ENCODE peak calls at places on chromosomes 6 and 20, in five cellular contexts. D is cardiac muscle cell, U is BE2C, E is heart right ventricle, Q is NT2/D1. W is an unnamed sample.
A peak's percentile ranks its signal among the peaks of the same experiment; 100 is the strongest.

GRCh38 chr6:13397359-13398080 is 69.2 kb upstream of the TBC1D7 start:
- DNase-seq in Q (no peak), U (no peak), E (no peak), D (no peak), W (no peak)

GRCh38 chr6:83119742-83120300 is 52.4 kb downstream of the DOP1A start:
- DNase-seq in Q (no peak), E (no peak), U (no peak), D (no peak), W (no peak)

GRCh38 chr6:116229287-116229913 is 24.5 kb downstream of the TSPYL4 start:
- DNase-seq in U (peak; percentile 97), D (peak; percentile 79), E (peak; percentile 91), Q (no peak), W (no peak)

GRCh38 chr6:56650191-56650590 is 7.5 kb upstream of the DST start:
- DNase-seq in U (no peak), E (no peak), Q (no peak), D (no peak), W (no peak)

GRCh38 chr6:144327081-144327480 is 41.9 kb downstream of the UTRN start:
- DNase-seq in Q (no peak), U (no peak), D (no peak), E (no peak), W (no peak)

GRCh38 chr6:152130441-152130840 is 323.0 kb downstream of the ESR1 start:
- DNase-seq in U (no peak), D (no peak), E (no peak), Q (no peak), W (no peak)

GRCh38 chr6:139060332-139060731 is 31.8 kb downstream of the ABRACL start:
- DNase-seq in D (no peak), U (no peak), Q (no peak), E (no peak), W (no peak)

GRCh38 chr20:51828762-51829161 is 26.4 kb upstream of the SALL4 start:
- DNase-seq in E (no peak), D (no peak), U (no peak), Q (peak; percentile 20), W (no peak)

GRCh38 chr6:27280540-27281000 is 31.5 kb downstream of the POM121L2 start:
- DNase-seq in U (no peak), D (no peak), E (no peak), Q (no peak), W (no peak)

GRCh38 chr6:53439556-53439955 is 90.8 kb upstream of the ELOVL5 start:
- DNase-seq in E (no peak), U (no peak), Q (no peak), D (no peak), W (no peak)

GRCh38 chr20:51575486-51575885 is 33.0 kb upstream of the NFATC2 start:
- DNase-seq in D (no peak), E (no peak), U (no peak), Q (no peak), W (no peak)

GRCh38 chr20:23396961-23397620 is 24.2 kb downstream of the NAPB start:
- DNase-seq in U (no peak), D (no peak), Q (no peak), E (no peak), W (no peak)

GRCh38 chr6:143007626-143008025 is 53.1 kb upstream of the AIG1 start:
- DNase-seq in E (no peak), Q (no peak), U (no peak), D (no peak), W (no peak)

DNA sequence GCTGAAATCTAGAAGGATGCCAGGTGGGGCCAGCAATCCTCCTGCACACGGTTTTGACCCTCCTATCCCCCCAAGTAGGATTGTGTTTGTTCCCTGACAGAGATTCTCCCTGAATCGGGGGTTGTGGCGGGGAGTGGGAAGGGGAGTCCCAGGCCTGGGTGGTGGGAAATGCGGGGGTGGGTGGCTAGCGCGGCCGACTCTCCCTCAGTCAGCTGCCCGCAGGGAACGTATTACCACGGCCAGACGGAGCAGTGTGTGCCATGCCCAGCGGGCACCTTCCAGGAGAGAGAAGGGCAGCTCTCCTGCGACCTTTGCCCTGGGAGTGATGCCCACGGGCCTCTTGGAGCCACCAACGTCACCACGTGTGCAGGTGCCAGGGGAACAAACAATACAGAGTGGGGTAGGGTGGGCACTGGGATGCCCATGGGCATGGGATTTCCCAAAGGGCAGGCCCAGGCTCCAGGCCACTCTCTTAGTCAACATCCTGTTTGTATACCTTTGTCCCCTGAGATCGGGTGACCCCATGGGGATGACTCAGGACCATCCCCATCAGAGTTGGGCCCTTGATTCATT is 16.1 kb upstream of the ZNF76 start:
- DNase-seq in Q (no peak), D (no peak), U (no peak), E (no peak), W (no peak)
- H3K27me3 ChIP-seq in Q (no peaks in the 10 kb centered on the region), D (no peaks in the 10 kb centered on the region), U (no peaks in the 10 kb centered on the region), E (no peaks in the 10 kb centered on the region), W (no peaks in the 10 kb centered on the region)

GRCh38 chr20:61868466-61869090 is 197.1 kb downstream of the TAF4 start:
- DNase-seq in U (no peak), Q (no peak), E (no peak), D (no peak), W (no peak)
- H3K27me3 ChIP-seq in U (no peaks in the 10 kb centered on the region), Q (peaks cover 89% of the 10 kb centered on the region), E (peaks cover 48% of the 10 kb centered on the region), D (no peaks in the 10 kb centered on the region), W (no peaks in the 10 kb centered on the region)

DNA sequence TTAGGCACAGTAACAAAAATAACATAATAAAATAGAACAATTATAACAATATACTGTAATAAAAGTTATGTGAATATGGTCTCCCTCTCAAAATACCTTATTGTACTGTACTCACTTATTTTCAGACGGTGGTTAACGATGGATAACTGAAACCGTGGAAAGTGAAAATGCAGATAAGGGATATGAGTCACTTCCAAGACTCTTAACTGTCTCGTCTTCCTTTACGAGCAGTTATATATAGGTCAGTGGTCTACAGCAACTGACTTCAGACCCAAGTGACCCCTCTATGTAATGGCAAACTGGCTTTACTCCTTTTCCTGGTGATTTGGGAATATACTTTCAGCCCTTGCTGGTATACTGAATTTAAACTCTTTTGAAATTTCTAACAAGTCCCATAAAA is 261.4 kb downstream of the SLC35F1 start:
- DNase-seq in U (no peak), E (no peak), D (no peak), Q (no peak), W (no peak)
- H3K27me3 ChIP-seq in U (no peaks in the 10 kb centered on the region), E (no peaks in the 10 kb centered on the region), D (no peaks in the 10 kb centered on the region), Q (no peaks in the 10 kb centered on the region), W (no peaks in the 10 kb centered on the region)

DNA sequence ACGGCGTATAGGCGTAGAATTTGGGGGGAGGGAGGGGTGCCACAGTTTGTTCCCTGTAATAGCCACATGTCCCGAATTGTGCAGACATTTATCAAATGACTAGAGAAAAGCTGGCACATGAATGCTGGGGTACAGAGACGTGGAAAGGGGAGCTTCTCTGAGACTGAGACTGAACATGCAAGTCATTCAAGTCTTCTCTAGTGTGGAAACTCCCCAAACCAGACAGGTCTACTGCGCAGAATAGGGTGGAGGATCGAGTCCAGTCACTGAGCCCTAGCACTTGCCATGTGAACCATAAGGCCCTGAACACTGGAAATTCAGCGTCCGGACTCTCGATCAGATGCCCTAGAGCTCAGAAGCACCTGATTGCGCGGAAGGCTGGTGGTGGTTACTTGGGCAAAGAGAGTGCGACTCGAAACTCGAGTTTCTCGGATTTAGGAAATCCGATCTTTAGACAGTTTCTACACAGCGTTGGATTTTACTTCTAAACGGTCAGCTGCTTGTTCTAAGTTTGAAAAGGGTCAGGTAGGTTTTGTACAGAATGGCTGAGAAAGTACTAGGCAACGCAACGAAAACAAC is 32.7 kb downstream of the TFAP2B start:
- DNase-seq in Q (no peak), D (peak; percentile 7), E (no peak), U (no peak), W (no peak)
- H3K27me3 ChIP-seq in Q (peaks cover 65% of the 10 kb centered on the region), D (peaks cover 96% of the 10 kb centered on the region), E (peaks cover 77% of the 10 kb centered on the region), U (no peaks in the 10 kb centered on the region), W (peaks cover 15% of the 10 kb centered on the region)